ENCODE peak calls at places on chromosomes 13 and 19, in ten cellular contexts. One of them, this sample, is unnamed.

GRCh38 chr13:40652588-40652940 is 13.9 kb downstream of the FOXO1 start:
- DNase-seq in prostate gland: no peak
- DNase-seq in psoas muscle: no peak
- DNase-seq in uterus: no peak
- DNase-seq in ascending aorta: no peak
- DNase-seq in transverse colon: no peak
- DNase-seq in kidney: no peak
- DNase-seq in stomach: no peak
- DNase-seq in tibial artery: no peak
- DNase-seq in heart left ventricle: no peak
- DNase-seq in this sample: no peak

GRCh38 chr19:38993271-38993670 is 17.7 kb upstream of the FBXO17 start:
- DNase-seq in prostate gland: no peak
- DNase-seq in psoas muscle: no peak
- DNase-seq in uterus: no peak
- DNase-seq in ascending aorta: no peak
- DNase-seq in transverse colon: no peak
- DNase-seq in kidney: no peak
- DNase-seq in stomach: no peak
- DNase-seq in tibial artery: no peak
- DNase-seq in heart left ventricle: no peak
- DNase-seq in this sample: no peak

GRCh38 chr13:60759499-60759898 is 362.5 kb downstream of the TDRD3 start:
- DNase-seq in prostate gland: peak
- DNase-seq in psoas muscle: no peak
- DNase-seq in uterus: no peak
- DNase-seq in ascending aorta: no peak
- DNase-seq in transverse colon: no peak
- DNase-seq in kidney: no peak
- DNase-seq in stomach: peak
- DNase-seq in tibial artery: no peak
- DNase-seq in heart left ventricle: no peak
- DNase-seq in this sample: no peak

GRCh38 chr19:8511573-8512101 is 2.3 kb downstream of the ZNF414 start:
- DNase-seq in prostate gland: no peak
- DNase-seq in psoas muscle: no peak
- DNase-seq in uterus: no peak
- DNase-seq in ascending aorta: no peak
- DNase-seq in transverse colon: no peak
- DNase-seq in kidney: no peak
- DNase-seq in stomach: no peak
- DNase-seq in tibial artery: no peak
- DNase-seq in heart left ventricle: no peak
- DNase-seq in this sample: no peak

GRCh38 chr13:82933986-82934385 is 948.3 kb downstream of the SLITRK1 start:
- DNase-seq in prostate gland: no peak
- DNase-seq in psoas muscle: no peak
- DNase-seq in uterus: no peak
- DNase-seq in ascending aorta: no peak
- DNase-seq in transverse colon: no peak
- DNase-seq in kidney: no peak
- DNase-seq in stomach: no peak
- DNase-seq in tibial artery: no peak
- DNase-seq in heart left ventricle: no peak
- DNase-seq in this sample: no peak

GRCh38 chr19:1651061-1651547 is 1.3 kb downstream of the TCF3 start:
- DNase-seq in prostate gland: no peak
- DNase-seq in psoas muscle: no peak
- DNase-seq in uterus: no peak
- DNase-seq in ascending aorta: no peak
- DNase-seq in transverse colon: peak
- DNase-seq in kidney: peak
- DNase-seq in stomach: no peak
- DNase-seq in tibial artery: no peak
- DNase-seq in heart left ventricle: peak
- DNase-seq in this sample: no peak

GRCh38 chr19:1161716-1162115 is 12.4 kb downstream of the SBNO2 start:
- DNase-seq in prostate gland: no peak
- DNase-seq in psoas muscle: peak
- DNase-seq in uterus: no peak
- DNase-seq in ascending aorta: no peak
- DNase-seq in transverse colon: peak
- DNase-seq in kidney: no peak
- DNase-seq in stomach: peak
- DNase-seq in tibial artery: no peak
- DNase-seq in heart left ventricle: peak
- DNase-seq in this sample: peak

GRCh38 chr19:6279931-6280591 is at the start of gene MLLT1:
- DNase-seq in prostate gland: peak
- DNase-seq in psoas muscle: peak
- DNase-seq in uterus: peak
- DNase-seq in ascending aorta: peak
- DNase-seq in transverse colon: peak
- DNase-seq in kidney: peak
- DNase-seq in stomach: peak
- DNase-seq in tibial artery: peak
- DNase-seq in heart left ventricle: peak
- DNase-seq in this sample: peak

GRCh38 chr13:46598140-46598819 is 45.3 kb downstream of the LRCH1 start:
- DNase-seq in prostate gland: no peak
- DNase-seq in psoas muscle: no peak
- DNase-seq in uterus: no peak
- DNase-seq in ascending aorta: no peak
- DNase-seq in transverse colon: no peak
- DNase-seq in kidney: no peak
- DNase-seq in stomach: no peak
- DNase-seq in tibial artery: no peak
- DNase-seq in heart left ventricle: no peak
- DNase-seq in this sample: no peak

DNA sequence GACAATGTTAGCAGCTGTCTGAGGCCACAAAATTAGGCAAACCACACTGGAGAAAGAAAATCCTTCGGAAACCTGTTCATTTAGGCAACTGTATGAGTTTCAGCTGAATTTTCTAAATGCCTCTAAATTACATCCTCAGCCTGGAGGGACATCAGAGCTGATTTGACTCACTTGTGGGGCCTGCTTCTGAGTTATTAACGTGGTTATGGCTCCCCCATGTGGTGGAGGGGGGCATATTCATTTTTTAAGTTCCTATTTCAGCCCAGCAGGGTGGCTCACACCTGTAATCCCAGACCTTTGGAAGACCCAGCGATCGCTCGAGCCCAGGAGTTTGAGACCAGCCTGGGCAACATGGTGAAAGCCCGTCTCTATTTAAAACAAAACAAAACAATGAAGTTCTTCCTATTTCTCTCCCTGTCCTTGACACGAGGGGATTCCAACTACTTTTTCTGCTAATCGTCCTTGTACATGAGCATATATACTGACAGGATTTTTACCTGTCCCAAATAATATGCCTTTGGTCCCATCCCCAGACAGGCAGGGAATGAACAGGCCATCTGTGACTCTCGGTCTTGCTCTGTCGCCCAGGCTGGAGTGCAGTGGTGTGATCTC is 31.5 kb upstream of the HIF3A start:
- DNase-seq in prostate gland: peak
- DNase-seq in psoas muscle: peak
- DNase-seq in uterus: peak
- DNase-seq in ascending aorta: no peak
- DNase-seq in transverse colon: peak
- DNase-seq in kidney: no peak
- DNase-seq in stomach: peak
- DNase-seq in tibial artery: no peak
- DNase-seq in heart left ventricle: peak
- DNase-seq in this sample: peak
- TF ChIP-seq CTCF in prostate gland: peak
- TF ChIP-seq CTCF in psoas muscle: peak
- TF ChIP-seq CTCF in uterus: peak
- TF ChIP-seq CTCF in ascending aorta: peak
- TF ChIP-seq CTCF in transverse colon: peak
- TF ChIP-seq CTCF in kidney: peak
- TF ChIP-seq CTCF in stomach: no peak
- TF ChIP-seq CTCF in tibial artery: peak
- TF ChIP-seq CTCF in heart left ventricle: peak
- TF ChIP-seq CTCF in this sample: peak

GRCh38 chr13:24617394-24618218 is 62.6 kb upstream of the ATP12A start:
- DNase-seq in prostate gland: no peak
- DNase-seq in psoas muscle: no peak
- DNase-seq in uterus: no peak
- DNase-seq in ascending aorta: no peak
- DNase-seq in transverse colon: no peak
- DNase-seq in kidney: no peak
- DNase-seq in stomach: no peak
- DNase-seq in tibial artery: no peak
- DNase-seq in heart left ventricle: no peak
- DNase-seq in this sample: no peak
- H3K27ac ChIP-seq in prostate gland: no peak
- H3K27ac ChIP-seq in psoas muscle: no peak
- H3K27ac ChIP-seq in uterus: no peak
- H3K27ac ChIP-seq in ascending aorta: no peak
- H3K27ac ChIP-seq in transverse colon: no peak
- H3K27ac ChIP-seq in kidney: no peak
- H3K27ac ChIP-seq in stomach: no peak
- H3K27ac ChIP-seq in tibial artery: no peak
- H3K27ac ChIP-seq in heart left ventricle: no peak
- H3K27ac ChIP-seq in this sample: no peak

GRCh38 chr19:36514012-36514612 is 14.0 kb downstream of the ZNF260 start:
- DNase-seq in prostate gland: no peak
- DNase-seq in psoas muscle: no peak
- DNase-seq in uterus: no peak
- DNase-seq in ascending aorta: no peak
- DNase-seq in transverse colon: no peak
- DNase-seq in kidney: no peak
- DNase-seq in stomach: no peak
- DNase-seq in tibial artery: no peak
- DNase-seq in heart left ventricle: no peak
- DNase-seq in this sample: no peak
- H3K4me3 ChIP-seq in prostate gland: no peak
- H3K4me3 ChIP-seq in psoas muscle: no peak
- H3K4me3 ChIP-seq in uterus: no peak
- H3K4me3 ChIP-seq in ascending aorta: no peak
- H3K4me3 ChIP-seq in transverse colon: no peak
- H3K4me3 ChIP-seq in kidney: peak
- H3K4me3 ChIP-seq in stomach: no peak
- H3K4me3 ChIP-seq in tibial artery: no peak
- H3K4me3 ChIP-seq in heart left ventricle: no peak
- H3K4me3 ChIP-seq in this sample: no peak

GRCh38 chr13:101707659-101708058 is 255.2 kb downstream of the ITGBL1 start:
- DNase-seq in prostate gland: no peak
- DNase-seq in psoas muscle: no peak
- DNase-seq in uterus: no peak
- DNase-seq in ascending aorta: no peak
- DNase-seq in transverse colon: no peak
- DNase-seq in kidney: no peak
- DNase-seq in stomach: no peak
- DNase-seq in tibial artery: no peak
- DNase-seq in heart left ventricle: no peak
- DNase-seq in this sample: no peak

GRCh38 chr13:101706651-101707050 is 254.2 kb downstream of the ITGBL1 start:
- DNase-seq in prostate gland: no peak
- DNase-seq in psoas muscle: peak
- DNase-seq in uterus: no peak
- DNase-seq in ascending aorta: no peak
- DNase-seq in transverse colon: peak
- DNase-seq in kidney: no peak
- DNase-seq in stomach: no peak
- DNase-seq in tibial artery: no peak
- DNase-seq in heart left ventricle: no peak
- DNase-seq in this sample: no peak

GRCh38 chr13:101711307-101712025 is 259.0 kb downstream of the ITGBL1 start:
- DNase-seq in prostate gland: no peak
- DNase-seq in psoas muscle: peak
- DNase-seq in uterus: no peak
- DNase-seq in ascending aorta: no peak
- DNase-seq in transverse colon: no peak
- DNase-seq in kidney: no peak
- DNase-seq in stomach: no peak
- DNase-seq in tibial artery: no peak
- DNase-seq in heart left ventricle: peak
- DNase-seq in this sample: peak

GRCh38 chr13:101709952-101710351 is 257.5 kb downstream of the ITGBL1 start:
- DNase-seq in prostate gland: no peak
- DNase-seq in psoas muscle: no peak
- DNase-seq in uterus: no peak
- DNase-seq in ascending aorta: no peak
- DNase-seq in transverse colon: no peak
- DNase-seq in kidney: no peak
- DNase-seq in stomach: no peak
- DNase-seq in tibial artery: no peak
- DNase-seq in heart left ventricle: no peak
- DNase-seq in this sample: no peak

DNA sequence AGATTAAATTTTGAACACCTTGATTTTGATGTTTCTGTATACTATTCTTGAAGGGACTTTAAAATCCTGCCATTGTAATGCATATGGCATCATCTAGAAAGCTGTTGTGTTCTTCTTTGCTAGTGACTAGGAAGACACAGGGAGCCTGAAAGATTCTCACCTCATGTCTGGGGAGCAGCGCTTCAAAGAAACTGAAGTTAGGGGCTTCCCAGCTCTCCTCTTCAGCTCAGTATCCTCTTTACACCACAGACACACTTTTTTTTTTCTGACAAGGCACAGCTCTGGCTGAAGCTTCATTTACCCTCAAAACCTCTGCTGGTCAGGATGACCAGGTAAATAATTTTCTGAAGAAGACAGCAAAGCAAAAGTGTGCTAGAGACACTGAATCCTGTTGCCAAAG is 255.6 kb downstream of the ITGBL1 start:
- DNase-seq in prostate gland: no peak
- DNase-seq in psoas muscle: no peak
- DNase-seq in uterus: no peak
- DNase-seq in ascending aorta: no peak
- DNase-seq in transverse colon: no peak
- DNase-seq in kidney: no peak
- DNase-seq in stomach: no peak
- DNase-seq in tibial artery: no peak
- DNase-seq in heart left ventricle: no peak
- DNase-seq in this sample: no peak
- TF ChIP-seq CTCF in prostate gland: no peak
- TF ChIP-seq CTCF in psoas muscle: no peak
- TF ChIP-seq CTCF in uterus: no peak
- TF ChIP-seq CTCF in ascending aorta: no peak
- TF ChIP-seq CTCF in transverse colon: no peak
- TF ChIP-seq CTCF in kidney: no peak
- TF ChIP-seq CTCF in stomach: no peak
- TF ChIP-seq CTCF in tibial artery: no peak
- TF ChIP-seq CTCF in heart left ventricle: no peak
- TF ChIP-seq CTCF in this sample: no peak

GRCh38 chr13:45200701-45201230 is at the start of gene KCTD4:
- DNase-seq in prostate gland: no peak
- DNase-seq in psoas muscle: no peak
- DNase-seq in uterus: no peak
- DNase-seq in ascending aorta: no peak
- DNase-seq in transverse colon: no peak
- DNase-seq in kidney: no peak
- DNase-seq in stomach: no peak
- DNase-seq in tibial artery: no peak
- DNase-seq in heart left ventricle: no peak
- DNase-seq in this sample: no peak
- H3K27ac ChIP-seq in prostate gland: no peak
- H3K27ac ChIP-seq in psoas muscle: no peak
- H3K27ac ChIP-seq in uterus: no peak
- H3K27ac ChIP-seq in ascending aorta: no peak
- H3K27ac ChIP-seq in transverse colon: no peak
- H3K27ac ChIP-seq in kidney: no peak
- H3K27ac ChIP-seq in stomach: no peak
- H3K27ac ChIP-seq in tibial artery: no peak
- H3K27ac ChIP-seq in heart left ventricle: no peak
- H3K27ac ChIP-seq in this sample: no peak

GRCh38 chr19:18161691-18162039 is 8.7 kb downstream of the PIK3R2 start:
- DNase-seq in prostate gland: no peak
- DNase-seq in psoas muscle: no peak
- DNase-seq in uterus: no peak
- DNase-seq in ascending aorta: no peak
- DNase-seq in transverse colon: no peak
- DNase-seq in kidney: no peak
- DNase-seq in stomach: no peak
- DNase-seq in tibial artery: no peak
- DNase-seq in heart left ventricle: no peak
- DNase-seq in this sample: no peak
- H3K4me3 ChIP-seq in prostate gland: peak
- H3K4me3 ChIP-seq in psoas muscle: peak
- H3K4me3 ChIP-seq in uterus: peak
- H3K4me3 ChIP-seq in ascending aorta: peak
- H3K4me3 ChIP-seq in transverse colon: peak
- H3K4me3 ChIP-seq in kidney: peak
- H3K4me3 ChIP-seq in stomach: peak
- H3K4me3 ChIP-seq in tibial artery: peak
- H3K4me3 ChIP-seq in heart left ventricle: peak
- H3K4me3 ChIP-seq in this sample: peak

This sample was measured in gastrocnemius medialis.